ENCODE peak calls at places on chromosomes 16 and 17, in nine cellular contexts. L is GM23248; N is adrenal gland; E is tibial nerve; I is PC-9; R is CD8-positive, alpha-beta T cell; P is CD8-positive, alpha-beta memory T cell; T is neural progenitor cell; W is adipocyte. F is an unnamed sample. For H3K36me3 and H3K9me3, the result is how much of the 10 kb centered on the place peaks cover.

GRCh38 chr17:43536236-43537088 is 9.7 kb downstream of the ETV4 start:
- DNase-seq in L (peak), N (no peak), E (no peak), I (peak), R (no peak), P (no peak), T (no peak), W (peak), F (peak)

GRCh38 chr16:11621920-11622651 is 35.4 kb upstream of the LITAF start:
- DNase-seq in L (peak), N (no peak), E (no peak), I (no peak), R (peak), P (peak), T (no peak), W (peak), F (peak)

GRCh38 chr16:81521141-81521626 is 76.6 kb downstream of the CMIP start:
- DNase-seq in L (no peak), N (no peak), E (no peak), I (no peak), R (peak), P (peak), T (no peak), W (no peak), F (no peak)

GRCh38 chr17:45948881-45949624 is 50.0 kb upstream of the STH start:
- DNase-seq in L (peak), N (peak), E (peak), I (peak), R (peak), P (no peak), T (peak), W (peak), F (peak)

GRCh38 chr17:65278050-65278819 is 141.1 kb downstream of the RGS9 start:
- DNase-seq in L (peak), N (peak), E (no peak), I (peak), R (peak), P (peak), T (peak), W (peak), F (peak)

GRCh38 chr17:73297934-73298861 is 13.6 kb downstream of the CDC42EP4 start:
- DNase-seq in L (no peak), N (no peak), E (no peak), I (no peak), R (no peak), P (no peak), T (no peak), W (no peak), F (no peak)

GRCh38 chr17:6677158-6677831 is 25.7 kb downstream of the C17orf100 start:
- DNase-seq in L (peak), N (no peak), E (no peak), I (no peak), R (no peak), P (no peak), T (no peak), W (no peak), F (no peak)

GRCh38 chr17:19447085-19447583 is 36.1 kb downstream of the RNF112 start:
- DNase-seq in L (peak), N (peak), E (peak), I (peak), R (peak), P (peak), T (peak), W (peak), F (peak)

GRCh38 chr16:24511174-24511573 is 28.2 kb upstream of the RBBP6 start:
- DNase-seq in L (no peak), N (no peak), E (no peak), I (no peak), R (no peak), P (no peak), T (no peak), W (no peak), F (no peak)

GRCh38 chr17:45255358-45255757 is 6.5 kb downstream of the SPATA32 start:
- DNase-seq in L (no peak), N (no peak), E (no peak), I (no peak), R (no peak), P (no peak), T (no peak), W (no peak), F (no peak)

GRCh38 chr17:39596543-39597267 is 11.0 kb downstream of the NEUROD2 start:
- DNase-seq in L (no peak), N (no peak), E (no peak), I (no peak), R (no peak), P (no peak), T (no peak), W (no peak), F (no peak)

GRCh38 chr16:88549671-88550643 is 20.2 kb upstream of the ZC3H18 start:
- DNase-seq in L (no peak), N (no peak), E (no peak), I (no peak), R (no peak), P (no peak), T (no peak), W (no peak), F (no peak)

GRCh38 chr16:13521356-13521755 is 398.6 kb upstream of the ERCC4 start:
- DNase-seq in L (no peak), N (no peak), E (no peak), I (no peak), R (no peak), P (no peak), T (peak), W (no peak), F (no peak)

GRCh38 chr16:13529193-13529982 is 390.6 kb upstream of the ERCC4 start:
- DNase-seq in L (no peak), N (no peak), E (no peak), I (no peak), R (no peak), P (no peak), T (no peak), W (no peak), F (no peak)

GRCh38 chr16:13527332-13527731 is 392.6 kb upstream of the ERCC4 start:
- DNase-seq in L (no peak), N (no peak), E (no peak), I (no peak), R (no peak), P (no peak), T (no peak), W (no peak), F (no peak)
- H3K36me3 ChIP-seq in L (under half), N (under half), E (under half), I (under half), R (under half), P (under half), T (under half), W (under half), F (under half)

GRCh38 chr16:35730251-35730650 is 2270.8 kb downstream of the TP53TG3F start:
- DNase-seq in L (no peak), N (no peak), E (no peak), I (no peak), R (no peak), P (no peak), T (no peak), W (no peak), F (no peak)

GRCh38 chr16:35731341-35732040 is 2272.1 kb downstream of the TP53TG3F start:
- DNase-seq in L (no peak), N (no peak), E (no peak), I (no peak), R (no peak), P (no peak), T (no peak), W (no peak), F (no peak)

GRCh38 chr16:35724551-35724950 is 2265.1 kb downstream of the TP53TG3F start:
- DNase-seq in L (no peak), N (no peak), E (no peak), I (no peak), R (no peak), P (no peak), T (no peak), W (no peak), F (no peak)

GRCh38 chr16:35725949-35726348 is 2266.5 kb downstream of the TP53TG3F start:
- DNase-seq in L (no peak), N (no peak), E (no peak), I (no peak), R (no peak), P (no peak), T (no peak), W (no peak), F (no peak)
- H3K9me3 ChIP-seq in L (under half), N (under half), E (under half), I (under half), R (under half), P (under half), T (under half), W (under half), F (under half)

GRCh38 chr16:22333457-22333994 is 36.3 kb downstream of the POLR3E start:
- DNase-seq in L (no peak), N (peak), E (no peak), I (no peak), R (no peak), P (no peak), T (no peak), W (no peak), F (no peak)
- H3K36me3 ChIP-seq in L (half or more), N (under half), E (under half), I (under half), R (under half), P (under half), T (under half), W (half or more), F (half or more)

GRCh38 chr16:35142147-35142808 is 1682.9 kb downstream of the TP53TG3F start:
- DNase-seq in L (no peak), N (no peak), E (no peak), I (no peak), R (no peak), P (no peak), T (no peak), W (no peak), F (no peak)
- H3K9me3 ChIP-seq in L (under half), N (under half), E (under half), I (under half), R (under half), P (under half), T (under half), W (under half), F (under half)

GRCh38 chr16:1775846-1776671 is 3.1 kb upstream of the MRPS34 start:
- DNase-seq in L (no peak), N (no peak), E (no peak), I (no peak), R (no peak), P (no peak), T (no peak), W (no peak), F (no peak)

GRCh38 chr16:1773703-1774455 is 945 bp upstream of the MRPS34 start:
- DNase-seq in L (peak), N (peak), E (no peak), I (peak), R (no peak), P (no peak), T (no peak), W (peak), F (peak)

GRCh38 chr16:1776672-1776955 is 3.7 kb upstream of the MRPS34 start:
- DNase-seq in L (no peak), N (no peak), E (no peak), I (no peak), R (no peak), P (no peak), T (no peak), W (no peak), F (no peak)

GRCh38 chr16:1774456-1774795 is 1.5 kb upstream of the MRPS34 start:
- DNase-seq in L (no peak), N (no peak), E (no peak), I (no peak), R (no peak), P (no peak), T (no peak), W (no peak), F (no peak)

GRCh38 chr16:1775006-1775845 is 2.3 kb upstream of the MRPS34 start:
- DNase-seq in L (no peak), N (no peak), E (no peak), I (no peak), R (no peak), P (no peak), T (no peak), W (no peak), F (no peak)
- H3K36me3 ChIP-seq in L (under half), N (under half), E (under half), I (under half), R (under half), P (under half), T (under half), W (under half), F (half or more)

GRCh38 chr17:4620531-4621101 is 20.9 kb downstream of the ALOX15 start:
- DNase-seq in L (no peak), N (no peak), E (no peak), I (no peak), R (no peak), P (no peak), T (no peak), W (no peak), F (no peak)
- H3K9me3 ChIP-seq in L (under half), N (under half), E (under half), I (under half), R (under half), P (under half), T (under half), W (under half), F (under half)

DNA sequence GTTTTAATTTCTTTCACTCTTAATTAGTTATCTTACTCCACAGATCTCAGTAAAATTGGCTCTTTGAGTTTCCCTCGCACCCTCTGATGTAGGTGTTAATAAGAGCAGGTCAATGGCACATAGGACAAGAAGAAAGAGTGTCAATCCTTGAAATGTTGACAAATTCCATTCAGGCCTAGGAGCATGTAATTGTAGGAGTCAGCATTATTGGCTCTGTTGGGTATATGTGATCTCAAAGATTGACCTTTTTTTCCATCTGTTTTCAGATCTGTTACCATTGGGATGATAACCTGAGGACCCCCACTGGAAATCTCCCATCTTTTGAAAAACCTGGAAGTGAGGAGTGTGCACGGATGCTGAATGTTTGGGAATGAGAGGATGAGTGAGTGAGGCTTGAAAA is 11.8 kb upstream of the TBKBP1 start:
- DNase-seq in L (no peak), N (no peak), E (no peak), I (no peak), R (no peak), P (no peak), T (no peak), W (no peak), F (no peak)
- H3K36me3 ChIP-seq in L (half or more), N (half or more), E (under half), I (half or more), R (under half), P (under half), T (under half), W (half or more), F (half or more)